ENCODE peak calls at places on chromosome 13, in eight cellular contexts. One of them, this sample, is unnamed.

GRCh38 chr13:98981596-98982195 is 3.8 kb upstream of the DOCK9 start:
- DNase-seq in frontal cortex: no peak
- DNase-seq in Right ventricle myocardium superior: no peak
- DNase-seq in stimulated activated CD4-positive, alpha-beta T cell treated with anti-CD3 and anti-CD28 coated beads, TNF-alpha, amount 100 ng/mL, for 4 hours: no peak
- DNase-seq in activated CD8-positive, alpha-beta memory T cell treated with anti-CD3 and anti-CD28 coated beads for 1 hour: no peak
- DNase-seq in fibroblast of lung: no peak
- DNase-seq in fibroblast of the aortic adventitia: no peak
- DNase-seq in GM03348: no peak
- DNase-seq in this sample: no peak

GRCh38 chr13:61728468-61728867 is 312.8 kb upstream of the PCDH20 start:
- DNase-seq in frontal cortex: no peak
- DNase-seq in Right ventricle myocardium superior: no peak
- DNase-seq in stimulated activated CD4-positive, alpha-beta T cell treated with anti-CD3 and anti-CD28 coated beads, TNF-alpha, amount 100 ng/mL, for 4 hours: no peak
- DNase-seq in activated CD8-positive, alpha-beta memory T cell treated with anti-CD3 and anti-CD28 coated beads for 1 hour: no peak
- DNase-seq in fibroblast of lung: peak; percentile 48
- DNase-seq in fibroblast of the aortic adventitia: peak; percentile 0
- DNase-seq in GM03348: peak; percentile 29
- DNase-seq in this sample: no peak

GRCh38 chr13:20952838-20953237 is 50.3 kb upstream of the XPO4 start:
- DNase-seq in frontal cortex: no peak
- DNase-seq in Right ventricle myocardium superior: no peak
- DNase-seq in stimulated activated CD4-positive, alpha-beta T cell treated with anti-CD3 and anti-CD28 coated beads, TNF-alpha, amount 100 ng/mL, for 4 hours: no peak
- DNase-seq in activated CD8-positive, alpha-beta memory T cell treated with anti-CD3 and anti-CD28 coated beads for 1 hour: no peak
- DNase-seq in fibroblast of lung: no peak
- DNase-seq in fibroblast of the aortic adventitia: no peak
- DNase-seq in GM03348: no peak
- DNase-seq in this sample: no peak

GRCh38 chr13:65856464-65856863 is 1373.7 kb downstream of the PCDH9 start:
- DNase-seq in frontal cortex: no peak
- DNase-seq in Right ventricle myocardium superior: no peak
- DNase-seq in stimulated activated CD4-positive, alpha-beta T cell treated with anti-CD3 and anti-CD28 coated beads, TNF-alpha, amount 100 ng/mL, for 4 hours: no peak
- DNase-seq in activated CD8-positive, alpha-beta memory T cell treated with anti-CD3 and anti-CD28 coated beads for 1 hour: no peak
- DNase-seq in fibroblast of lung: peak; percentile 58
- DNase-seq in fibroblast of the aortic adventitia: peak; percentile 52
- DNase-seq in GM03348: peak; percentile 31
- DNase-seq in this sample: no peak

GRCh38 chr13:93977986-93978385 is 501.5 kb downstream of the DCT start:
- DNase-seq in frontal cortex: no peak
- DNase-seq in Right ventricle myocardium superior: no peak
- DNase-seq in stimulated activated CD4-positive, alpha-beta T cell treated with anti-CD3 and anti-CD28 coated beads, TNF-alpha, amount 100 ng/mL, for 4 hours: no peak
- DNase-seq in activated CD8-positive, alpha-beta memory T cell treated with anti-CD3 and anti-CD28 coated beads for 1 hour: no peak
- DNase-seq in fibroblast of lung: peak; percentile 72
- DNase-seq in fibroblast of the aortic adventitia: peak; percentile 15
- DNase-seq in GM03348: no peak
- DNase-seq in this sample: no peak

GRCh38 chr13:82713681-82714405 is 1168.4 kb downstream of the SLITRK1 start:
- DNase-seq in frontal cortex: no peak
- DNase-seq in Right ventricle myocardium superior: no peak
- DNase-seq in stimulated activated CD4-positive, alpha-beta T cell treated with anti-CD3 and anti-CD28 coated beads, TNF-alpha, amount 100 ng/mL, for 4 hours: no peak
- DNase-seq in activated CD8-positive, alpha-beta memory T cell treated with anti-CD3 and anti-CD28 coated beads for 1 hour: no peak
- DNase-seq in fibroblast of lung: peak; percentile 67
- DNase-seq in fibroblast of the aortic adventitia: peak; percentile 65
- DNase-seq in GM03348: peak; percentile 39
- DNase-seq in this sample: no peak

GRCh38 chr13:113045214-113046007 is 60.2 kb upstream of the F7 start:
- DNase-seq in frontal cortex: no peak
- DNase-seq in Right ventricle myocardium superior: peak; percentile 40
- DNase-seq in stimulated activated CD4-positive, alpha-beta T cell treated with anti-CD3 and anti-CD28 coated beads, TNF-alpha, amount 100 ng/mL, for 4 hours: no peak
- DNase-seq in activated CD8-positive, alpha-beta memory T cell treated with anti-CD3 and anti-CD28 coated beads for 1 hour: no peak
- DNase-seq in fibroblast of lung: no peak
- DNase-seq in fibroblast of the aortic adventitia: no peak
- DNase-seq in GM03348: no peak
- DNase-seq in this sample: peak; percentile 56

GRCh38 chr13:24921003-24921402 is 157.0 kb downstream of the RNF17 start:
- DNase-seq in frontal cortex: no peak
- DNase-seq in Right ventricle myocardium superior: no peak
- DNase-seq in stimulated activated CD4-positive, alpha-beta T cell treated with anti-CD3 and anti-CD28 coated beads, TNF-alpha, amount 100 ng/mL, for 4 hours: no peak
- DNase-seq in activated CD8-positive, alpha-beta memory T cell treated with anti-CD3 and anti-CD28 coated beads for 1 hour: no peak
- DNase-seq in fibroblast of lung: no peak
- DNase-seq in fibroblast of the aortic adventitia: no peak
- DNase-seq in GM03348: no peak
- DNase-seq in this sample: no peak

GRCh38 chr13:99648905-99649304 is 147.6 kb downstream of the TM9SF2 start:
- DNase-seq in frontal cortex: no peak
- DNase-seq in Right ventricle myocardium superior: no peak
- DNase-seq in stimulated activated CD4-positive, alpha-beta T cell treated with anti-CD3 and anti-CD28 coated beads, TNF-alpha, amount 100 ng/mL, for 4 hours: no peak
- DNase-seq in activated CD8-positive, alpha-beta memory T cell treated with anti-CD3 and anti-CD28 coated beads for 1 hour: no peak
- DNase-seq in fibroblast of lung: no peak
- DNase-seq in fibroblast of the aortic adventitia: no peak
- DNase-seq in GM03348: no peak
- DNase-seq in this sample: no peak

GRCh38 chr13:48112896-48113525 is 18.1 kb upstream of the MED4 start:
- DNase-seq in frontal cortex: no peak
- DNase-seq in Right ventricle myocardium superior: no peak
- DNase-seq in stimulated activated CD4-positive, alpha-beta T cell treated with anti-CD3 and anti-CD28 coated beads, TNF-alpha, amount 100 ng/mL, for 4 hours: no peak
- DNase-seq in activated CD8-positive, alpha-beta memory T cell treated with anti-CD3 and anti-CD28 coated beads for 1 hour: no peak
- DNase-seq in fibroblast of lung: peak; percentile 12
- DNase-seq in fibroblast of the aortic adventitia: no peak
- DNase-seq in GM03348: no peak
- DNase-seq in this sample: no peak

GRCh38 chr13:97445504-97446187 is 11.7 kb downstream of the RAP2A start:
- DNase-seq in frontal cortex: no peak
- DNase-seq in Right ventricle myocardium superior: no peak
- DNase-seq in stimulated activated CD4-positive, alpha-beta T cell treated with anti-CD3 and anti-CD28 coated beads, TNF-alpha, amount 100 ng/mL, for 4 hours: no peak
- DNase-seq in activated CD8-positive, alpha-beta memory T cell treated with anti-CD3 and anti-CD28 coated beads for 1 hour: no peak
- DNase-seq in fibroblast of lung: no peak
- DNase-seq in fibroblast of the aortic adventitia: no peak
- DNase-seq in GM03348: no peak
- DNase-seq in this sample: no peak

GRCh38 chr13:80755925-80756324 is 415.0 kb upstream of the SPRY2 start:
- DNase-seq in frontal cortex: no peak
- DNase-seq in Right ventricle myocardium superior: no peak
- DNase-seq in stimulated activated CD4-positive, alpha-beta T cell treated with anti-CD3 and anti-CD28 coated beads, TNF-alpha, amount 100 ng/mL, for 4 hours: no peak
- DNase-seq in activated CD8-positive, alpha-beta memory T cell treated with anti-CD3 and anti-CD28 coated beads for 1 hour: no peak
- DNase-seq in fibroblast of lung: no peak
- DNase-seq in fibroblast of the aortic adventitia: no peak
- DNase-seq in GM03348: no peak
- DNase-seq in this sample: no peak

GRCh38 chr13:114019367-114019766 is 45.5 kb upstream of the C13orf46 start:
- DNase-seq in frontal cortex: no peak
- DNase-seq in Right ventricle myocardium superior: no peak
- DNase-seq in stimulated activated CD4-positive, alpha-beta T cell treated with anti-CD3 and anti-CD28 coated beads, TNF-alpha, amount 100 ng/mL, for 4 hours: peak; percentile 10
- DNase-seq in activated CD8-positive, alpha-beta memory T cell treated with anti-CD3 and anti-CD28 coated beads for 1 hour: no peak
- DNase-seq in fibroblast of lung: no peak
- DNase-seq in fibroblast of the aortic adventitia: no peak
- DNase-seq in GM03348: peak; percentile 51
- DNase-seq in this sample: no peak

GRCh38 chr13:29810898-29811297 is 39.5 kb downstream of the UBL3 start:
- DNase-seq in frontal cortex: no peak
- DNase-seq in Right ventricle myocardium superior: no peak
- DNase-seq in stimulated activated CD4-positive, alpha-beta T cell treated with anti-CD3 and anti-CD28 coated beads, TNF-alpha, amount 100 ng/mL, for 4 hours: no peak
- DNase-seq in activated CD8-positive, alpha-beta memory T cell treated with anti-CD3 and anti-CD28 coated beads for 1 hour: no peak
- DNase-seq in fibroblast of lung: no peak
- DNase-seq in fibroblast of the aortic adventitia: no peak
- DNase-seq in GM03348: no peak
- DNase-seq in this sample: no peak

GRCh38 chr13:94192576-94192975 is 286.9 kb downstream of the DCT start:
- DNase-seq in frontal cortex: no peak
- DNase-seq in Right ventricle myocardium superior: no peak
- DNase-seq in stimulated activated CD4-positive, alpha-beta T cell treated with anti-CD3 and anti-CD28 coated beads, TNF-alpha, amount 100 ng/mL, for 4 hours: no peak
- DNase-seq in activated CD8-positive, alpha-beta memory T cell treated with anti-CD3 and anti-CD28 coated beads for 1 hour: no peak
- DNase-seq in fibroblast of lung: no peak
- DNase-seq in fibroblast of the aortic adventitia: peak; percentile 29
- DNase-seq in GM03348: peak; percentile 30
- DNase-seq in this sample: no peak

GRCh38 chr13:109985871-109986270 is 199.5 kb upstream of the IRS2 start:
- DNase-seq in frontal cortex: no peak
- DNase-seq in Right ventricle myocardium superior: no peak
- DNase-seq in stimulated activated CD4-positive, alpha-beta T cell treated with anti-CD3 and anti-CD28 coated beads, TNF-alpha, amount 100 ng/mL, for 4 hours: no peak
- DNase-seq in activated CD8-positive, alpha-beta memory T cell treated with anti-CD3 and anti-CD28 coated beads for 1 hour: no peak
- DNase-seq in fibroblast of lung: peak; percentile 17
- DNase-seq in fibroblast of the aortic adventitia: no peak
- DNase-seq in GM03348: peak; percentile 31
- DNase-seq in this sample: no peak

GRCh38 chr13:96090240-96091101 is 564 bp downstream of the HS6ST3 start:
- DNase-seq in frontal cortex: peak; percentile 41
- DNase-seq in Right ventricle myocardium superior: no peak
- DNase-seq in stimulated activated CD4-positive, alpha-beta T cell treated with anti-CD3 and anti-CD28 coated beads, TNF-alpha, amount 100 ng/mL, for 4 hours: no peak
- DNase-seq in activated CD8-positive, alpha-beta memory T cell treated with anti-CD3 and anti-CD28 coated beads for 1 hour: no peak
- DNase-seq in fibroblast of lung: peak; percentile 10
- DNase-seq in fibroblast of the aortic adventitia: no peak
- DNase-seq in GM03348: peak; percentile 60
- DNase-seq in this sample: peak; percentile 74

GRCh38 chr13:102631198-102631597 is 34.4 kb downstream of the TPP2 start:
- DNase-seq in frontal cortex: no peak
- DNase-seq in Right ventricle myocardium superior: no peak
- DNase-seq in stimulated activated CD4-positive, alpha-beta T cell treated with anti-CD3 and anti-CD28 coated beads, TNF-alpha, amount 100 ng/mL, for 4 hours: no peak
- DNase-seq in activated CD8-positive, alpha-beta memory T cell treated with anti-CD3 and anti-CD28 coated beads for 1 hour: no peak
- DNase-seq in fibroblast of lung: no peak
- DNase-seq in fibroblast of the aortic adventitia: no peak
- DNase-seq in GM03348: no peak
- DNase-seq in this sample: no peak

GRCh38 chr13:60000081-60000480 is 163.6 kb downstream of the DIAPH3 start:
- DNase-seq in frontal cortex: no peak
- DNase-seq in Right ventricle myocardium superior: no peak
- DNase-seq in stimulated activated CD4-positive, alpha-beta T cell treated with anti-CD3 and anti-CD28 coated beads, TNF-alpha, amount 100 ng/mL, for 4 hours: no peak
- DNase-seq in activated CD8-positive, alpha-beta memory T cell treated with anti-CD3 and anti-CD28 coated beads for 1 hour: no peak
- DNase-seq in fibroblast of lung: peak; percentile 28
- DNase-seq in fibroblast of the aortic adventitia: no peak
- DNase-seq in GM03348: no peak
- DNase-seq in this sample: no peak

GRCh38 chr13:45807520-45808099 is 43.9 kb downstream of the SIAH3 start:
- DNase-seq in frontal cortex: peak; percentile 31
- DNase-seq in Right ventricle myocardium superior: no peak
- DNase-seq in stimulated activated CD4-positive, alpha-beta T cell treated with anti-CD3 and anti-CD28 coated beads, TNF-alpha, amount 100 ng/mL, for 4 hours: no peak
- DNase-seq in activated CD8-positive, alpha-beta memory T cell treated with anti-CD3 and anti-CD28 coated beads for 1 hour: no peak
- DNase-seq in fibroblast of lung: peak; percentile 42
- DNase-seq in fibroblast of the aortic adventitia: peak; percentile 46
- DNase-seq in GM03348: peak; percentile 60
- DNase-seq in this sample: no peak

GRCh38 chr13:47188802-47189201 is 291.9 kb upstream of the HTR2A start:
- DNase-seq in frontal cortex: no peak
- DNase-seq in Right ventricle myocardium superior: no peak
- DNase-seq in stimulated activated CD4-positive, alpha-beta T cell treated with anti-CD3 and anti-CD28 coated beads, TNF-alpha, amount 100 ng/mL, for 4 hours: no peak
- DNase-seq in activated CD8-positive, alpha-beta memory T cell treated with anti-CD3 and anti-CD28 coated beads for 1 hour: no peak
- DNase-seq in fibroblast of lung: peak; percentile 47
- DNase-seq in fibroblast of the aortic adventitia: peak; percentile 85
- DNase-seq in GM03348: peak; percentile 63
- DNase-seq in this sample: no peak

GRCh38 chr13:95689582-95689926 is 12.6 kb downstream of the DNAJC3 start:
- DNase-seq in frontal cortex: no peak
- DNase-seq in Right ventricle myocardium superior: no peak
- DNase-seq in stimulated activated CD4-positive, alpha-beta T cell treated with anti-CD3 and anti-CD28 coated beads, TNF-alpha, amount 100 ng/mL, for 4 hours: no peak
- DNase-seq in activated CD8-positive, alpha-beta memory T cell treated with anti-CD3 and anti-CD28 coated beads for 1 hour: no peak
- DNase-seq in fibroblast of lung: no peak
- DNase-seq in fibroblast of the aortic adventitia: no peak
- DNase-seq in GM03348: no peak
- DNase-seq in this sample: no peak

GRCh38 chr13:81779896-81780295 is 1439.0 kb upstream of the SPRY2 start:
- DNase-seq in frontal cortex: no peak
- DNase-seq in Right ventricle myocardium superior: no peak
- DNase-seq in stimulated activated CD4-positive, alpha-beta T cell treated with anti-CD3 and anti-CD28 coated beads, TNF-alpha, amount 100 ng/mL, for 4 hours: no peak
- DNase-seq in activated CD8-positive, alpha-beta memory T cell treated with anti-CD3 and anti-CD28 coated beads for 1 hour: no peak
- DNase-seq in fibroblast of lung: peak; percentile 0
- DNase-seq in fibroblast of the aortic adventitia: no peak
- DNase-seq in GM03348: no peak
- DNase-seq in this sample: no peak

GRCh38 chr13:91200486-91200885 is 147.0 kb upstream of the MIR17HG start:
- DNase-seq in frontal cortex: no peak
- DNase-seq in Right ventricle myocardium superior: no peak
- DNase-seq in stimulated activated CD4-positive, alpha-beta T cell treated with anti-CD3 and anti-CD28 coated beads, TNF-alpha, amount 100 ng/mL, for 4 hours: no peak
- DNase-seq in activated CD8-positive, alpha-beta memory T cell treated with anti-CD3 and anti-CD28 coated beads for 1 hour: no peak
- DNase-seq in fibroblast of lung: no peak
- DNase-seq in fibroblast of the aortic adventitia: no peak
- DNase-seq in GM03348: no peak
- DNase-seq in this sample: no peak

GRCh38 chr13:95564091-95564490 is 11.6 kb downstream of the CLDN10 start:
- DNase-seq in frontal cortex: no peak
- DNase-seq in Right ventricle myocardium superior: no peak
- DNase-seq in stimulated activated CD4-positive, alpha-beta T cell treated with anti-CD3 and anti-CD28 coated beads, TNF-alpha, amount 100 ng/mL, for 4 hours: no peak
- DNase-seq in activated CD8-positive, alpha-beta memory T cell treated with anti-CD3 and anti-CD28 coated beads for 1 hour: no peak
- DNase-seq in fibroblast of lung: no peak
- DNase-seq in fibroblast of the aortic adventitia: peak; percentile 54
- DNase-seq in GM03348: no peak
- DNase-seq in this sample: no peak

GRCh38 chr13:45446181-45446580 is 18.6 kb upstream of the COG3 start:
- DNase-seq in frontal cortex: no peak
- DNase-seq in Right ventricle myocardium superior: no peak
- DNase-seq in stimulated activated CD4-positive, alpha-beta T cell treated with anti-CD3 and anti-CD28 coated beads, TNF-alpha, amount 100 ng/mL, for 4 hours: no peak
- DNase-seq in activated CD8-positive, alpha-beta memory T cell treated with anti-CD3 and anti-CD28 coated beads for 1 hour: no peak
- DNase-seq in fibroblast of lung: peak; percentile 71
- DNase-seq in fibroblast of the aortic adventitia: peak; percentile 75
- DNase-seq in GM03348: peak; percentile 46
- DNase-seq in this sample: no peak

GRCh38 chr13:73133536-73133935 is 74.7 kb downstream of the KLF5 start:
- DNase-seq in frontal cortex: no peak
- DNase-seq in Right ventricle myocardium superior: no peak
- DNase-seq in stimulated activated CD4-positive, alpha-beta T cell treated with anti-CD3 and anti-CD28 coated beads, TNF-alpha, amount 100 ng/mL, for 4 hours: no peak
- DNase-seq in activated CD8-positive, alpha-beta memory T cell treated with anti-CD3 and anti-CD28 coated beads for 1 hour: no peak
- DNase-seq in fibroblast of lung: peak; percentile 43
- DNase-seq in fibroblast of the aortic adventitia: no peak
- DNase-seq in GM03348: peak; percentile 18
- DNase-seq in this sample: no peak

GRCh38 chr13:20006206-20006605 is 47.7 kb downstream of the ZMYM2 start:
- DNase-seq in frontal cortex: no peak
- DNase-seq in Right ventricle myocardium superior: no peak
- DNase-seq in stimulated activated CD4-positive, alpha-beta T cell treated with anti-CD3 and anti-CD28 coated beads, TNF-alpha, amount 100 ng/mL, for 4 hours: no peak
- DNase-seq in activated CD8-positive, alpha-beta memory T cell treated with anti-CD3 and anti-CD28 coated beads for 1 hour: no peak
- DNase-seq in fibroblast of lung: peak; percentile 59
- DNase-seq in fibroblast of the aortic adventitia: peak; percentile 5
- DNase-seq in GM03348: no peak
- DNase-seq in this sample: no peak

GRCh38 chr13:24381539-24382265 is 72.3 kb downstream of the C1QTNF9 start:
- DNase-seq in frontal cortex: no peak
- DNase-seq in Right ventricle myocardium superior: no peak
- DNase-seq in stimulated activated CD4-positive, alpha-beta T cell treated with anti-CD3 and anti-CD28 coated beads, TNF-alpha, amount 100 ng/mL, for 4 hours: no peak
- DNase-seq in activated CD8-positive, alpha-beta memory T cell treated with anti-CD3 and anti-CD28 coated beads for 1 hour: no peak
- DNase-seq in fibroblast of lung: peak; percentile 57
- DNase-seq in fibroblast of the aortic adventitia: peak; percentile 27
- DNase-seq in GM03348: no peak
- DNase-seq in this sample: no peak

This sample was measured in kidney.